ENCODE peak calls at places on chromosomes 11 and 22, in ten cellular contexts. V is heart left ventricle, I is right lobe of liver, U is esophagus squamous epithelium, B is GM12891, M is upper lobe of left lung, N is A549, O is sigmoid colon, D is IMR-90, E is tibial nerve. X is an unnamed sample.

GRCh38 chr11:77249427-77249826 is 52.1 kb downstream of the GDPD4 start:
- DNase-seq in V (no peak), I (no peak), U (no peak), B (no peak), M (no peak), N (no peak), O (no peak), D (peak; percentile 48), E (no peak), X (no peak)

GRCh38 chr11:47566166-47566546 is 757 bp downstream of the PTPMT1 start:
- DNase-seq in V (no peak), I (no peak), U (no peak), B (no peak), M (peak; percentile 42), N (no peak), O (no peak), D (no peak), E (no peak), X (no peak)

GRCh38 chr11:121534131-121535093 is 81.6 kb upstream of the SORL1-AS1 start:
- DNase-seq in V (no peak), I (no peak), U (no peak), B (no peak), M (no peak), N (no peak), O (no peak), D (peak; percentile 24), E (no peak), X (no peak)

GRCh38 chr22:22571429-22571828 is 12.4 kb upstream of the PRAME start:
- DNase-seq in V (no peak), I (no peak), U (no peak), B (no peak), M (no peak), N (no peak), O (no peak), D (no peak), E (no peak), X (no peak)

GRCh38 chr11:120385110-120385509 is 48.9 kb downstream of the ARHGEF12 start:
- DNase-seq in V (no peak), I (no peak), U (no peak), B (no peak), M (no peak), N (no peak), O (no peak), D (peak; percentile 80), E (no peak), X (no peak)

GRCh38 chr11:14357843-14358728 is 897 bp downstream of the RRAS2 start:
- DNase-seq in V (peak; percentile 54), I (peak; percentile 66), U (no peak), B (peak; percentile 32), M (peak; percentile 66), N (peak; percentile 76), O (peak; percentile 73), D (peak; percentile 54), E (no peak), X (peak; percentile 62)

GRCh38 chr11:4862447-4863236 is 13.6 kb upstream of the OR51S1 start:
- DNase-seq in V (no peak), I (no peak), U (no peak), B (no peak), M (no peak), N (no peak), O (no peak), D (no peak), E (no peak), X (no peak)

GRCh38 chr11:32895471-32895870 is 2.9 kb downstream of the QSER1 start:
- DNase-seq in V (no peak), I (no peak), U (no peak), B (no peak), M (no peak), N (no peak), O (no peak), D (no peak), E (no peak), X (no peak)

GRCh38 chr11:64998690-64999431 is 2.1 kb upstream of the BATF2 start:
- DNase-seq in V (no peak), I (no peak), U (no peak), B (no peak), M (no peak), N (peak; percentile 68), O (no peak), D (no peak), E (no peak), X (no peak)

GRCh38 chr11:64998141-64998540 is 1.4 kb upstream of the BATF2 start:
- DNase-seq in V (no peak), I (no peak), U (no peak), B (no peak), M (no peak), N (peak; percentile 40), O (no peak), D (no peak), E (no peak), X (no peak)

GRCh38 chr11:64996327-64996709 is 453 bp downstream of the BATF2 start:
- DNase-seq in V (no peak), I (no peak), U (no peak), B (no peak), M (no peak), N (no peak), O (no peak), D (no peak), E (no peak), X (no peak)

GRCh38 chr11:64994318-64994717 is 2.5 kb downstream of the BATF2 start:
- DNase-seq in V (no peak), I (no peak), U (no peak), B (no peak), M (no peak), N (no peak), O (no peak), D (no peak), E (no peak), X (no peak)

GRCh38 chr11:64996710-64997380 is at the start of gene BATF2:
- DNase-seq in V (peak; percentile 79), I (peak; percentile 92), U (no peak), B (no peak), M (peak; percentile 92), N (peak; percentile 76), O (peak; percentile 92), D (peak; percentile 83), E (peak; percentile 24), X (peak; percentile 57)
- TF ChIP-seq POLR2A in V (no peak), I (peak; percentile 89), U (no peak), B (no peak), M (no peak), N (no peak), O (no peak), D (no peak), E (no peak), X (no peak)

DNA sequence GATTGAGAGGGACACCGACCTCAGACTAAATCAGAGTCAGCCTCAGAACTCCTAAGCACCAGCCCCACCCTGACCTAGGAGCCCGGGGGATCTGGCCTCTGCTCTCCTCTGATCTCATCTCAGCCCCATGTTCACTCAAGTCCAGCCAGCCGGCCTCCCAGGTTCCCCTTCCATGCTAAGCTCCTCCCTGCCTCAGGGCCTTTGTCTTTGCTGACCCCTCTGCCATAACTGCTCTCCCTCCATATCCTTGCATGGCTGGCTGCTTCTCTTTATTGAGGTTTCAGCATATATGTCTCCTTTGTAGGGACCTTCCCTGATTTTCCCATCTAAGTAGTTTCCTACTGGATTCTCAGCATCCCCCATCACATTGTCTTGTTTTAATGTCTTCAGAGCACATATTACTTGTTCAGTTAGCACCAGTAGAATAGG is 780 bp upstream of the SLC15A3 start:
- DNase-seq in V (no peak), I (no peak), U (no peak), B (no peak), M (no peak), N (no peak), O (no peak), D (no peak), E (no peak), X (no peak)
- TF ChIP-seq POLR2A in V (no peak), I (no peak), U (no peak), B (peak; percentile 43), M (no peak), N (no peak), O (no peak), D (no peak), E (no peak), X (no peak)

GRCh38 chr22:36331306-36331911 is 56.4 kb downstream of the MYH9 start:
- DNase-seq in V (peak; percentile 94), I (peak; percentile 71), U (peak; percentile 61), B (peak; percentile 78), M (peak; percentile 95), N (peak; percentile 88), O (peak; percentile 96), D (peak; percentile 98), E (no peak), X (peak; percentile 42)
- TF ChIP-seq POLR2A in V (no peak), I (no peak), U (peak; percentile 44), B (peak; percentile 92), M (no peak), N (no peak), O (peak; percentile 77), D (peak; percentile 58), E (no peak), X (peak; percentile 12)

GRCh38 chr11:68137833-68138232 is 16.6 kb upstream of the CHKA start:
- DNase-seq in V (no peak), I (no peak), U (no peak), B (no peak), M (no peak), N (no peak), O (peak; percentile 19), D (no peak), E (no peak), X (no peak)
- TF ChIP-seq POLR2A in V (no peak), I (no peak), U (no peak), B (no peak), M (no peak), N (no peak), O (no peak), D (no peak), E (no peak), X (no peak)

DNA sequence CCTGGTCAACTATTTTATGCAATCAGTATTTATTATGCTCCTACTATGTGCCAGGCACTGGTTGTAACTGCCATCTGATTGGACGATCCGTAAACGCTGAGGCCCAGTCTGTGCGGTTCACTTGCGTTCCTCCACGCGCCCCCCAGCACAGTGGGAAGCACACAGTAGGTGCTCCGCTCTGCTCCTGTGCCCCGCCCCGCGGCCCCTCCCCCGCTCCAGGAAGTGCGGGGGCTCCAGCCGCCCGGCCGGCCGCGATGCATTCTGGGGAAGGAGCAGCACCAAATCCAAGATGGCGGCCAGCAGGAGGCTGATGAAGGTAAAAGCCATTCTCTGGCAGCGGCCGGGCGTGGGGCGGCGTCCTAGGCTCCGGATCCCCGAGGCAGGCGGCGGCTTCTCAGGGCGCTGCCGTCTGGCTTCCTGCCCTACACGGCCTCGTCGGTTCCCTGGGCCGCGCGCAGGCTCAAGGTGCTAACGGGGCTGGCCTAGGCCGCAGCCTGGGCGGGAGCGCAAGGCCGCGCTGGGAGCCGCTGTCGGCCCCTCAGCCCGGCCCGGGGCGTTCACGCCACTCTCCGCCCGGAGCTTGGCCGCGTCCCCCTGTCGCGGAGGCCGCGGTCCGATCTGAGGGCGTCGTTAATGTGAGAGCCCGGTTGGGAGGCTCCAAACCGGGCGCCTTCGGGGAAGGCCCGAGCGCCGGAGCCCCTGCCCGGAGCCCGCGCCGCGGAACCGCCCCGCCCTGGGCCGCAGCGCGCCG is at the start of gene UBE2L3:
- DNase-seq in V (peak; percentile 86), I (peak; percentile 88), U (no peak), B (peak; percentile 93), M (peak; percentile 84), N (peak; percentile 83), O (peak; percentile 88), D (peak; percentile 74), E (peak; percentile 59), X (peak; percentile 90)
- TF ChIP-seq POLR2A in V (no peak), I (peak; percentile 69), U (no peak), B (peak; percentile 78), M (no peak), N (peak; percentile 41), O (peak; percentile 25), D (peak; percentile 91), E (no peak), X (peak; percentile 64)